ENCODE peak calls at places on chromosomes 3 and 15, in ten cellular contexts. One of them, this sample, is unnamed.
A peak's percentile ranks its signal among the peaks of the same experiment; 100 is the strongest.

GRCh38 chr3:4670352-4670751 is 177.2 kb downstream of the ITPR1 start:
- DNase-seq in tibial nerve: no peak
- DNase-seq in H1: no peak
- DNase-seq in GM12878: no peak
- DNase-seq in stomach: no peak
- DNase-seq in HepG2: peak; percentile 5
- DNase-seq in esophagus muscularis mucosa: no peak
- DNase-seq in ovary: no peak
- DNase-seq in K562: peak; percentile 45
- DNase-seq in sigmoid colon: no peak
- DNase-seq in this sample: no peak

GRCh38 chr3:160464971-160465370 is 15.4 kb upstream of the TRIM59 start:
- DNase-seq in tibial nerve: no peak
- DNase-seq in H1: no peak
- DNase-seq in GM12878: no peak
- DNase-seq in stomach: no peak
- DNase-seq in HepG2: no peak
- DNase-seq in esophagus muscularis mucosa: no peak
- DNase-seq in ovary: no peak
- DNase-seq in K562: no peak
- DNase-seq in sigmoid colon: no peak
- DNase-seq in this sample: no peak

GRCh38 chr15:67033521-67033920 is 31.9 kb upstream of the SMAD3 start:
- DNase-seq in tibial nerve: no peak
- DNase-seq in H1: no peak
- DNase-seq in GM12878: no peak
- DNase-seq in stomach: no peak
- DNase-seq in HepG2: no peak
- DNase-seq in esophagus muscularis mucosa: no peak
- DNase-seq in ovary: no peak
- DNase-seq in K562: no peak
- DNase-seq in sigmoid colon: no peak
- DNase-seq in this sample: peak; percentile 42

GRCh38 chr3:134656211-134656800 is 5.5 kb upstream of the KY start:
- DNase-seq in tibial nerve: no peak
- DNase-seq in H1: no peak
- DNase-seq in GM12878: no peak
- DNase-seq in stomach: no peak
- DNase-seq in HepG2: no peak
- DNase-seq in esophagus muscularis mucosa: peak; percentile 62
- DNase-seq in ovary: no peak
- DNase-seq in K562: no peak
- DNase-seq in sigmoid colon: no peak
- DNase-seq in this sample: no peak

GRCh38 chr3:123597561-123597960 is 12.7 kb upstream of the HACD2 start:
- DNase-seq in tibial nerve: no peak
- DNase-seq in H1: no peak
- DNase-seq in GM12878: no peak
- DNase-seq in stomach: no peak
- DNase-seq in HepG2: no peak
- DNase-seq in esophagus muscularis mucosa: peak; percentile 7
- DNase-seq in ovary: no peak
- DNase-seq in K562: no peak
- DNase-seq in sigmoid colon: no peak
- DNase-seq in this sample: no peak

GRCh38 chr3:161273589-161274218 is 52.6 kb downstream of the NMD3 start:
- DNase-seq in tibial nerve: peak; percentile 61
- DNase-seq in H1: no peak
- DNase-seq in GM12878: no peak
- DNase-seq in stomach: no peak
- DNase-seq in HepG2: peak; percentile 28
- DNase-seq in esophagus muscularis mucosa: no peak
- DNase-seq in ovary: no peak
- DNase-seq in K562: peak; percentile 18
- DNase-seq in sigmoid colon: no peak
- DNase-seq in this sample: no peak

GRCh38 chr3:158711886-158712285 is 20.4 kb downstream of the RARRES1 start:
- DNase-seq in tibial nerve: no peak
- DNase-seq in H1: no peak
- DNase-seq in GM12878: no peak
- DNase-seq in stomach: no peak
- DNase-seq in HepG2: no peak
- DNase-seq in esophagus muscularis mucosa: no peak
- DNase-seq in ovary: no peak
- DNase-seq in K562: no peak
- DNase-seq in sigmoid colon: no peak
- DNase-seq in this sample: no peak

GRCh38 chr15:35308802-35309201 is 223.7 kb upstream of the NANOGP8 start:
- DNase-seq in tibial nerve: no peak
- DNase-seq in H1: no peak
- DNase-seq in GM12878: no peak
- DNase-seq in stomach: no peak
- DNase-seq in HepG2: no peak
- DNase-seq in esophagus muscularis mucosa: no peak
- DNase-seq in ovary: no peak
- DNase-seq in K562: no peak
- DNase-seq in sigmoid colon: peak; percentile 70
- DNase-seq in this sample: peak; percentile 38

GRCh38 chr3:18806633-18807032 is 341.7 kb upstream of the KCNH8 start:
- DNase-seq in tibial nerve: no peak
- DNase-seq in H1: no peak
- DNase-seq in GM12878: no peak
- DNase-seq in stomach: no peak
- DNase-seq in HepG2: no peak
- DNase-seq in esophagus muscularis mucosa: no peak
- DNase-seq in ovary: no peak
- DNase-seq in K562: no peak
- DNase-seq in sigmoid colon: no peak
- DNase-seq in this sample: no peak

GRCh38 chr15:101024709-101025108 is 105.6 kb downstream of the LRRK1 start:
- DNase-seq in tibial nerve: no peak
- DNase-seq in H1: no peak
- DNase-seq in GM12878: no peak
- DNase-seq in stomach: peak; percentile 11
- DNase-seq in HepG2: no peak
- DNase-seq in esophagus muscularis mucosa: peak; percentile 66
- DNase-seq in ovary: peak; percentile 43
- DNase-seq in K562: no peak
- DNase-seq in sigmoid colon: peak; percentile 63
- DNase-seq in this sample: peak; percentile 5

GRCh38 chr3:12768579-12769527 is 9.8 kb upstream of the TMEM40 start:
- DNase-seq in tibial nerve: no peak
- DNase-seq in H1: no peak
- DNase-seq in GM12878: no peak
- DNase-seq in stomach: no peak
- DNase-seq in HepG2: no peak
- DNase-seq in esophagus muscularis mucosa: no peak
- DNase-seq in ovary: no peak
- DNase-seq in K562: peak; percentile 84
- DNase-seq in sigmoid colon: no peak
- DNase-seq in this sample: no peak

GRCh38 chr15:79923068-79923514 is 26.3 kb upstream of the MTHFS start:
- DNase-seq in tibial nerve: peak; percentile 14
- DNase-seq in H1: peak; percentile 1
- DNase-seq in GM12878: no peak
- DNase-seq in stomach: peak; percentile 63
- DNase-seq in HepG2: peak; percentile 40
- DNase-seq in esophagus muscularis mucosa: no peak
- DNase-seq in ovary: no peak
- DNase-seq in K562: peak; percentile 84
- DNase-seq in sigmoid colon: peak; percentile 84
- DNase-seq in this sample: peak; percentile 81

GRCh38 chr3:148643389-148643840 is 54.3 kb upstream of the AGTR1 start:
- DNase-seq in tibial nerve: no peak
- DNase-seq in H1: no peak
- DNase-seq in GM12878: no peak
- DNase-seq in stomach: no peak
- DNase-seq in HepG2: no peak
- DNase-seq in esophagus muscularis mucosa: no peak
- DNase-seq in ovary: no peak
- DNase-seq in K562: no peak
- DNase-seq in sigmoid colon: no peak
- DNase-seq in this sample: no peak

GRCh38 chr3:195057716-195058115 is 213.2 kb downstream of the XXYLT1 start:
- DNase-seq in tibial nerve: no peak
- DNase-seq in H1: no peak
- DNase-seq in GM12878: no peak
- DNase-seq in stomach: no peak
- DNase-seq in HepG2: no peak
- DNase-seq in esophagus muscularis mucosa: no peak
- DNase-seq in ovary: no peak
- DNase-seq in K562: no peak
- DNase-seq in sigmoid colon: peak; percentile 52
- DNase-seq in this sample: no peak

GRCh38 chr3:3127432-3128010 is 781 bp downstream of the TRNT1 start:
- DNase-seq in tibial nerve: peak; percentile 28
- DNase-seq in H1: no peak
- DNase-seq in GM12878: no peak
- DNase-seq in stomach: no peak
- DNase-seq in HepG2: peak; percentile 20
- DNase-seq in esophagus muscularis mucosa: no peak
- DNase-seq in ovary: no peak
- DNase-seq in K562: peak; percentile 26
- DNase-seq in sigmoid colon: no peak
- DNase-seq in this sample: no peak

DNA sequence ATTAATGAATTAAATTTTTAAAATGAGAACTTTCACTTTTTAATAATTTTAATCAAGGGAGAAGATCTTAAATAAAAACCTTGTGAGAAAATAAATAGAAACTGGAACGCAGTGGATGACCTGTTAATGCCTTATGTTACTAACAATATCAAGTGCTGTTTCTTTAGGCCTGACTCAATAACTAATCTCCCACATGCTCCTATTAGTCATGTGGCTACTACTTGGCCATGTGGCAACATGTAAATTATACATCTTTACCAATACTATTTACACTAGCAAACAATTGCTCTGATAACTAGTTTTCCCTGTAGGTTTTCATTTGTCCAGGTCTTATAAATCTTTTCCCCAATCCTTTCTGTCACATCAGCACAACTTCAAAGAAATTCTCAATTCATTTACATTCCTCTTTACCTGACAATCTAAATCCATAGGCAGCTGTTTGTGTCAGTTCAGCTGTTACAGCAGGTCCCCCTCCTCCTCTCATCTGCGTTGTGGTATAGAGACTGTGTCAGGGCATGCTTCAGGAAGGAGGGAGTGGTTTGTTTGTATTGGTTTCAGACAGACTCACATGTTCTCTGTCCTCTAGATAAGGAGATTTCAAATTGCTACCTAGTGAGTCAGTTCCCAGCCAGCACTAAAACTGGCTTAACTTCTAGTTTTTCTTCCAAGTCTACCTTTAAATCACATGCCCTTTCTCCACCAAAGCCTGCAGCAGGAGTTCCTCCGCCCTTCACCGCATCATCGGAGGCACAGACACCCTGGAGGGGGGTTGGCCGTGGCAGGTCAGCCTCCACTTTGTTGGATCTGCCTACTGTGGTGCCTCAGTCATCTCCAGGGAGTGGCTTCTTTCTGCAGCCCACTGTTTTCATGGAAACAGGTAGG is 11.3 kb upstream of the C3orf52 start:
- DNase-seq in tibial nerve: no peak
- DNase-seq in H1: no peak
- DNase-seq in GM12878: no peak
- DNase-seq in stomach: peak; percentile 59
- DNase-seq in HepG2: peak; percentile 82
- DNase-seq in esophagus muscularis mucosa: no peak
- DNase-seq in ovary: no peak
- DNase-seq in K562: no peak
- DNase-seq in sigmoid colon: no peak
- DNase-seq in this sample: peak; percentile 60
- TF ChIP-seq POLR2A in tibial nerve: no peak
- TF ChIP-seq POLR2A in H1: no peak
- TF ChIP-seq POLR2A in GM12878: no peak
- TF ChIP-seq POLR2A in stomach: no peak
- TF ChIP-seq POLR2A in HepG2: no peak
- TF ChIP-seq POLR2A in esophagus muscularis mucosa: no peak
- TF ChIP-seq POLR2A in ovary: no peak
- TF ChIP-seq POLR2A in K562: no peak
- TF ChIP-seq POLR2A in sigmoid colon: no peak
- TF ChIP-seq POLR2A in this sample: peak; percentile 36

GRCh38 chr3:47778746-47779145 is 2.9 kb downstream of the SMARCC1 start:
- DNase-seq in tibial nerve: no peak
- DNase-seq in H1: no peak
- DNase-seq in GM12878: no peak
- DNase-seq in stomach: no peak
- DNase-seq in HepG2: no peak
- DNase-seq in esophagus muscularis mucosa: no peak
- DNase-seq in ovary: no peak
- DNase-seq in K562: no peak
- DNase-seq in sigmoid colon: peak; percentile 24
- DNase-seq in this sample: no peak

GRCh38 chr3:47772047-47772446 is 9.6 kb downstream of the SMARCC1 start:
- DNase-seq in tibial nerve: no peak
- DNase-seq in H1: no peak
- DNase-seq in GM12878: no peak
- DNase-seq in stomach: no peak
- DNase-seq in HepG2: no peak
- DNase-seq in esophagus muscularis mucosa: no peak
- DNase-seq in ovary: no peak
- DNase-seq in K562: no peak
- DNase-seq in sigmoid colon: peak; percentile 7
- DNase-seq in this sample: no peak

GRCh38 chr3:47772788-47773187 is 8.9 kb downstream of the SMARCC1 start:
- DNase-seq in tibial nerve: no peak
- DNase-seq in H1: no peak
- DNase-seq in GM12878: no peak
- DNase-seq in stomach: no peak
- DNase-seq in HepG2: no peak
- DNase-seq in esophagus muscularis mucosa: no peak
- DNase-seq in ovary: no peak
- DNase-seq in K562: no peak
- DNase-seq in sigmoid colon: peak; percentile 39
- DNase-seq in this sample: no peak
- H3K36me3 ChIP-seq in tibial nerve: peaks cover 5% of the 10 kb centered on the region
- H3K36me3 ChIP-seq in H1: peaks cover 27% of the 10 kb centered on the region
- H3K36me3 ChIP-seq in GM12878: peaks cover 21% of the 10 kb centered on the region
- H3K36me3 ChIP-seq in stomach: peaks cover 37% of the 10 kb centered on the region
- H3K36me3 ChIP-seq in HepG2: peaks cover 33% of the 10 kb centered on the region
- H3K36me3 ChIP-seq in esophagus muscularis mucosa: peaks cover 29% of the 10 kb centered on the region
- H3K36me3 ChIP-seq in ovary: no peaks in the 10 kb centered on the region
- H3K36me3 ChIP-seq in K562: peaks cover 73% of the 10 kb centered on the region
- H3K36me3 ChIP-seq in sigmoid colon: no peaks in the 10 kb centered on the region
- H3K36me3 ChIP-seq in this sample: no peaks in the 10 kb centered on the region

GRCh38 chr15:97235285-97235985 is 725.1 kb upstream of the ARRDC4 start:
- DNase-seq in tibial nerve: peak; percentile 77
- DNase-seq in H1: no peak
- DNase-seq in GM12878: no peak
- DNase-seq in stomach: peak; percentile 64
- DNase-seq in HepG2: peak; percentile 30
- DNase-seq in esophagus muscularis mucosa: peak; percentile 92
- DNase-seq in ovary: peak; percentile 50
- DNase-seq in K562: peak; percentile 52
- DNase-seq in sigmoid colon: no peak
- DNase-seq in this sample: peak; percentile 46
- TF ChIP-seq EP300 in tibial nerve: peak; percentile 50
- TF ChIP-seq EP300 in H1: no peak
- TF ChIP-seq EP300 in GM12878: no peak
- TF ChIP-seq EP300 in stomach: no peak
- TF ChIP-seq EP300 in HepG2: no peak
- TF ChIP-seq EP300 in esophagus muscularis mucosa: no peak
- TF ChIP-seq EP300 in ovary: no peak
- TF ChIP-seq EP300 in K562: no peak
- TF ChIP-seq EP300 in sigmoid colon: no peak
- TF ChIP-seq EP300 in this sample: no peak

GRCh38 chr3:46930945-46931403 is 45.6 kb downstream of the CCDC12 start:
- DNase-seq in tibial nerve: no peak
- DNase-seq in H1: no peak
- DNase-seq in GM12878: no peak
- DNase-seq in stomach: peak; percentile 64
- DNase-seq in HepG2: no peak
- DNase-seq in esophagus muscularis mucosa: no peak
- DNase-seq in ovary: no peak
- DNase-seq in K562: no peak
- DNase-seq in sigmoid colon: peak; percentile 46
- DNase-seq in this sample: no peak
- TF ChIP-seq POLR2A in tibial nerve: no peak
- TF ChIP-seq POLR2A in H1: no peak
- TF ChIP-seq POLR2A in GM12878: no peak
- TF ChIP-seq POLR2A in stomach: no peak
- TF ChIP-seq POLR2A in HepG2: no peak
- TF ChIP-seq POLR2A in esophagus muscularis mucosa: no peak
- TF ChIP-seq POLR2A in ovary: no peak
- TF ChIP-seq POLR2A in K562: no peak
- TF ChIP-seq POLR2A in sigmoid colon: no peak
- TF ChIP-seq POLR2A in this sample: no peak

This sample was measured in transverse colon.